ENCODE peak calls at places on chromosomes 7 and 10, in five cellular contexts. S, D, C, W and H are unnamed samples.

GRCh38 chr7:147298611-147299043 is 1182.0 kb downstream of the CNTNAP2 start:
- DNase-seq in D (no peak), S (no peak), W (peak), C (no peak), H (no peak)

GRCh38 chr7:158782638-158783490 is 46.4 kb downstream of the ESYT2 start:
- DNase-seq in D (no peak), S (no peak), C (no peak), W (peak), H (no peak)

GRCh38 chr7:123624527-123625183 is 23.0 kb downstream of the ASB15 start:
- DNase-seq in S (no peak), W (peak), D (peak), C (no peak), H (peak)

GRCh38 chr10:110214380-110214826 is 7.0 kb downstream of the MXI1 start:
- DNase-seq in W (no peak), C (peak), D (no peak), S (peak), H (peak)

GRCh38 chr10:71302874-71303568 is 16.0 kb upstream of the SLC29A3 start:
- DNase-seq in S (no peak), W (peak), D (no peak), C (no peak), H (peak)

GRCh38 chr10:76983624-76984023 is 654.0 kb downstream of the KCNMA1 start:
- DNase-seq in W (no peak), D (no peak), S (no peak), C (no peak), H (no peak)

GRCh38 chr10:102620615-102621417 is 23.5 kb upstream of the TRIM8 start:
- DNase-seq in W (no peak), D (no peak), C (no peak), S (no peak), H (no peak)

GRCh38 chr7:114911411-114911810 is 10.5 kb upstream of the MDFIC start:
- DNase-seq in D (no peak), C (no peak), S (no peak), W (no peak), H (no peak)

GRCh38 chr10:25226775-25227682 is 52.2 kb downstream of the GPR158 start:
- DNase-seq in C (no peak), S (peak), W (peak), D (no peak), H (peak)

GRCh38 chr10:133309720-133310398 is 1.1 kb downstream of the ZNF511 start:
- DNase-seq in D (no peak), W (no peak), C (no peak), S (no peak), H (no peak)

GRCh38 chr10:120012133-120012405 is 119.5 kb downstream of the SEC23IP start:
- DNase-seq in W (no peak), C (no peak), S (peak), D (no peak), H (no peak)

GRCh38 chr7:53542164-53542563 is 506.7 kb downstream of the POM121L12 start:
- DNase-seq in D (no peak), W (no peak), S (no peak), C (no peak), H (no peak)

GRCh38 chr7:28277364-28277763 is 96.8 kb upstream of the JAZF1 start:
- DNase-seq in C (no peak), S (no peak), D (no peak), W (no peak), H (no peak)

GRCh38 chr7:25820432-25821040 is 331.5 kb upstream of the NFE2L3 start:
- DNase-seq in C (no peak), W (no peak), D (no peak), S (no peak), H (no peak)

GRCh38 chr10:79376751-79377556 is 29.7 kb downstream of the PPIF start:
- DNase-seq in C (no peak), D (no peak), S (no peak), W (no peak), H (no peak)

GRCh38 chr7:41574377-41574776 is 128.5 kb downstream of the INHBA start:
- DNase-seq in D (no peak), W (peak), C (no peak), S (no peak), H (no peak)

GRCh38 chr10:132477398-132478340 is 59.9 kb upstream of the INPP5A start:
- DNase-seq in D (no peak), S (no peak), C (no peak), W (no peak), H (no peak)